ENCODE peak calls at places on chromosome 14, in ten cellular contexts. N, Y, J, A, T, X, Z, S, U and D are unnamed samples. For H3K4me1, the result is how much of the 10 kb centered on the place peaks cover.

GRCh38 chr14:104878582-104878981 is 13.5 kb downstream of the CEP170B start:
- DNase-seq in N (no peak), Y (no peak), J (peak), A (no peak), T (peak), X (peak), Z (no peak), S (no peak), U (no peak), D (peak)

GRCh38 chr14:31414190-31414833 is 6.0 kb downstream of the HEATR5A start:
- DNase-seq in N (no peak), Y (no peak), J (no peak), A (no peak), T (no peak), X (no peak), Z (no peak), S (no peak), U (no peak), D (no peak)

GRCh38 chr14:54310151-54310851 is 86.5 kb upstream of the CDKN3 start:
- DNase-seq in N (no peak), Y (no peak), J (no peak), A (no peak), T (no peak), X (no peak), Z (no peak), S (no peak), U (no peak), D (no peak)

GRCh38 chr14:30020271-30020670 is 92.6 kb upstream of the PRKD1 start:
- DNase-seq in N (no peak), Y (no peak), J (no peak), A (no peak), T (no peak), X (no peak), Z (no peak), S (no peak), U (no peak), D (no peak)

GRCh38 chr14:68792022-68792829 is 641 bp downstream of the ZFP36L1 start:
- DNase-seq in N (no peak), Y (peak), J (peak), A (no peak), T (no peak), X (no peak), Z (no peak), S (no peak), U (peak), D (peak)

GRCh38 chr14:32480337-32480736 is 151.2 kb downstream of the AKAP6 start:
- DNase-seq in N (no peak), Y (no peak), J (no peak), A (no peak), T (no peak), X (no peak), Z (no peak), S (no peak), U (no peak), D (no peak)

GRCh38 chr14:35343709-35344474 is 51.7 kb downstream of the PSMA6 start:
- DNase-seq in N (peak), Y (no peak), J (no peak), A (no peak), T (no peak), X (no peak), Z (no peak), S (no peak), U (no peak), D (peak)

GRCh38 chr14:75821828-75822521 is 159.8 kb downstream of the TGFB3 start:
- DNase-seq in N (no peak), Y (no peak), J (no peak), A (no peak), T (no peak), X (no peak), Z (no peak), S (peak), U (no peak), D (no peak)

GRCh38 chr14:69547701-69548348 is 26.8 kb downstream of the CCDC177 start:
- DNase-seq in N (peak), Y (no peak), J (no peak), A (no peak), T (no peak), X (no peak), Z (peak), S (no peak), U (no peak), D (no peak)

GRCh38 chr14:72590577-72590976 is 303.3 kb downstream of the DPF3 start:
- DNase-seq in N (no peak), Y (no peak), J (no peak), A (no peak), T (no peak), X (no peak), Z (no peak), S (no peak), U (no peak), D (no peak)

GRCh38 chr14:50067723-50068495 is 48.5 kb downstream of the VCPKMT start:
- DNase-seq in N (no peak), Y (peak), J (peak), A (peak), T (no peak), X (no peak), Z (no peak), S (peak), U (no peak), D (no peak)

GRCh38 chr14:22770481-22771187 is 4.1 kb downstream of the OXA1L start:
- DNase-seq in N (no peak), Y (no peak), J (no peak), A (no peak), T (no peak), X (no peak), Z (no peak), S (no peak), U (no peak), D (no peak)

GRCh38 chr14:49464885-49465284 is 121.3 kb downstream of the RPS29 start:
- DNase-seq in N (peak), Y (no peak), J (no peak), A (peak), T (no peak), X (no peak), Z (peak), S (peak), U (no peak), D (no peak)

GRCh38 chr14:102776761-102777710 is at the start of gene TRAF3:
- DNase-seq in N (peak), Y (peak), J (peak), A (peak), T (peak), X (peak), Z (peak), S (no peak), U (peak), D (peak)

GRCh38 chr14:106436310-106436905 is 910.0 kb downstream of the TMEM121 start:
- DNase-seq in N (no peak), Y (peak), J (peak), A (peak), T (no peak), X (peak), Z (no peak), S (no peak), U (peak), D (no peak)

GRCh38 chr14:72611956-72612500 is 281.9 kb downstream of the DPF3 start:
- DNase-seq in N (peak), Y (no peak), J (no peak), A (no peak), T (no peak), X (no peak), Z (no peak), S (no peak), U (no peak), D (no peak)

GRCh38 chr14:101118746-101119610 is 215.5 kb upstream of the RTL1 start:
- DNase-seq in N (no peak), Y (peak), J (peak), A (no peak), T (peak), X (peak), Z (peak), S (no peak), U (peak), D (no peak)

GRCh38 chr14:63512861-63513260 is 30.3 kb downstream of the PPP2R5E start:
- DNase-seq in N (no peak), Y (no peak), J (no peak), A (no peak), T (no peak), X (no peak), Z (no peak), S (no peak), U (no peak), D (no peak)

GRCh38 chr14:89276424-89276975 is 140.5 kb downstream of the FOXN3 start:
- DNase-seq in N (no peak), Y (no peak), J (no peak), A (no peak), T (no peak), X (no peak), Z (no peak), S (no peak), U (no peak), D (no peak)

GRCh38 chr14:33848706-33849454 is 102.0 kb downstream of the EGLN3 start:
- DNase-seq in N (peak), Y (peak), J (no peak), A (peak), T (peak), X (peak), Z (peak), S (peak), U (peak), D (peak)

GRCh38 chr14:55581011-55581806 is 1.2 kb downstream of the KTN1 start:
- DNase-seq in N (peak), Y (peak), J (peak), A (peak), T (peak), X (peak), Z (peak), S (no peak), U (peak), D (peak)

GRCh38 chr14:68979722-68980552 is 835 bp upstream of the ACTN1 start:
- DNase-seq in N (peak), Y (peak), J (peak), A (peak), T (peak), X (peak), Z (no peak), S (no peak), U (no peak), D (peak)

GRCh38 chr14:71190691-71191090 is 283.4 kb downstream of the PCNX1 start:
- DNase-seq in N (no peak), Y (no peak), J (no peak), A (no peak), T (no peak), X (no peak), Z (no peak), S (no peak), U (no peak), D (no peak)

GRCh38 chr14:24379907-24380746 is 12.1 kb downstream of the NFATC4 start:
- DNase-seq in N (no peak), Y (no peak), J (no peak), A (no peak), T (no peak), X (no peak), Z (no peak), S (no peak), U (no peak), D (no peak)

GRCh38 chr14:88346048-88346639 is 23.1 kb upstream of the KCNK10 start:
- DNase-seq in N (no peak), Y (no peak), J (no peak), A (no peak), T (no peak), X (no peak), Z (no peak), S (no peak), U (no peak), D (no peak)

GRCh38 chr14:59251811-59252771 is 63.6 kb downstream of the DAAM1 start:
- DNase-seq in N (no peak), Y (no peak), J (no peak), A (no peak), T (no peak), X (no peak), Z (no peak), S (no peak), U (no peak), D (no peak)

GRCh38 chr14:39268393-39268792 is 34.7 kb downstream of the MIA2 start:
- DNase-seq in N (no peak), Y (no peak), J (no peak), A (no peak), T (no peak), X (no peak), Z (no peak), S (no peak), U (no peak), D (no peak)

GRCh38 chr14:59358105-59358504 is 107.1 kb downstream of the GPR135 start:
- DNase-seq in N (peak), Y (no peak), J (no peak), A (peak), T (peak), X (peak), Z (peak), S (peak), U (peak), D (no peak)

GRCh38 chr14:87148655-87149054 is 844.3 kb downstream of the GALC start:
- DNase-seq in N (no peak), Y (no peak), J (no peak), A (no peak), T (no peak), X (no peak), Z (no peak), S (no peak), U (no peak), D (no peak)

GRCh38 chr14:105060751-105061427 is 4.3 kb downstream of the GPR132 start:
- DNase-seq in N (peak), Y (no peak), J (peak), A (no peak), T (peak), X (no peak), Z (peak), S (no peak), U (no peak), D (peak)

GRCh38 chr14:65255029-65255545 is 152.8 kb upstream of the MAX start:
- DNase-seq in N (no peak), Y (no peak), J (no peak), A (peak), T (no peak), X (no peak), Z (peak), S (peak), U (no peak), D (no peak)

GRCh38 chr14:100979780-100980179 is 76.3 kb upstream of the RTL1 start:
- DNase-seq in N (no peak), Y (no peak), J (no peak), A (no peak), T (no peak), X (no peak), Z (no peak), S (no peak), U (no peak), D (no peak)

GRCh38 chr14:35261774-35262173 is 30.4 kb upstream of the PSMA6 start:
- DNase-seq in N (no peak), Y (no peak), J (no peak), A (no peak), T (no peak), X (no peak), Z (no peak), S (no peak), U (no peak), D (no peak)

GRCh38 chr14:87131879-87132278 is 861.1 kb downstream of the GALC start:
- DNase-seq in N (no peak), Y (no peak), J (no peak), A (no peak), T (no peak), X (no peak), Z (no peak), S (no peak), U (no peak), D (no peak)

GRCh38 chr14:68718033-68718725 is 74.7 kb downstream of the ZFP36L1 start:
- DNase-seq in N (no peak), Y (no peak), J (no peak), A (peak), T (no peak), X (no peak), Z (no peak), S (peak), U (no peak), D (no peak)

GRCh38 chr14:97408937-97409860 is 612.0 kb downstream of the VRK1 start:
- DNase-seq in N (no peak), Y (no peak), J (no peak), A (no peak), T (no peak), X (no peak), Z (no peak), S (no peak), U (no peak), D (no peak)

GRCh38 chr14:28612414-28612813 is 154.2 kb upstream of the FOXG1 start:
- DNase-seq in N (no peak), Y (no peak), J (no peak), A (no peak), T (no peak), X (no peak), Z (no peak), S (no peak), U (no peak), D (no peak)

GRCh38 chr14:88683119-88683518 is 109.6 kb downstream of the EML5 start:
- DNase-seq in N (no peak), Y (no peak), J (no peak), A (no peak), T (no peak), X (no peak), Z (peak), S (no peak), U (no peak), D (no peak)

GRCh38 chr14:68391292-68392014 is 401.4 kb downstream of the ZFP36L1 start:
- DNase-seq in N (no peak), Y (no peak), J (no peak), A (no peak), T (no peak), X (no peak), Z (no peak), S (no peak), U (no peak), D (peak)

GRCh38 chr14:22391908-22392307 is 197.1 kb downstream of the DAD1 start:
- DNase-seq in N (peak), Y (peak), J (peak), A (peak), T (no peak), X (no peak), Z (peak), S (peak), U (peak), D (no peak)

GRCh38 chr14:103801459-103801858 is 45.9 kb downstream of the PPP1R13B start:
- DNase-seq in N (no peak), Y (no peak), J (no peak), A (no peak), T (no peak), X (no peak), Z (no peak), S (no peak), U (peak), D (no peak)
- H3K27ac ChIP-seq in N (no peak), Y (no peak), J (no peak), A (no peak), T (no peak), X (no peak), Z (no peak), S (no peak), U (peak), D (no peak)

GRCh38 chr14:77039285-77040058 is 11.0 kb upstream of the IRF2BPL start:
- DNase-seq in N (no peak), Y (no peak), J (no peak), A (no peak), T (no peak), X (no peak), Z (no peak), S (no peak), U (no peak), D (no peak)

GRCh38 chr14:77040059-77040308 is 11.5 kb upstream of the IRF2BPL start:
- DNase-seq in N (no peak), Y (no peak), J (no peak), A (no peak), T (no peak), X (no peak), Z (peak), S (no peak), U (no peak), D (no peak)

GRCh38 chr14:77040995-77041744 is 12.7 kb upstream of the IRF2BPL start:
- DNase-seq in N (no peak), Y (peak), J (no peak), A (no peak), T (no peak), X (no peak), Z (no peak), S (no peak), U (no peak), D (peak)

GRCh38 chr14:77041837-77042557 is 13.5 kb upstream of the IRF2BPL start:
- DNase-seq in N (no peak), Y (peak), J (no peak), A (no peak), T (peak), X (no peak), Z (no peak), S (no peak), U (peak), D (peak)

GRCh38 chr14:77040309-77040994 is 11.9 kb upstream of the IRF2BPL start:
- DNase-seq in N (peak), Y (peak), J (peak), A (peak), T (peak), X (peak), Z (peak), S (peak), U (peak), D (peak)
- H3K4me1 ChIP-seq in N (under half), Y (half or more), J (half or more), A (half or more), T (half or more), X (half or more), Z (half or more), S (half or more), U (under half), D (under half)

DNA sequence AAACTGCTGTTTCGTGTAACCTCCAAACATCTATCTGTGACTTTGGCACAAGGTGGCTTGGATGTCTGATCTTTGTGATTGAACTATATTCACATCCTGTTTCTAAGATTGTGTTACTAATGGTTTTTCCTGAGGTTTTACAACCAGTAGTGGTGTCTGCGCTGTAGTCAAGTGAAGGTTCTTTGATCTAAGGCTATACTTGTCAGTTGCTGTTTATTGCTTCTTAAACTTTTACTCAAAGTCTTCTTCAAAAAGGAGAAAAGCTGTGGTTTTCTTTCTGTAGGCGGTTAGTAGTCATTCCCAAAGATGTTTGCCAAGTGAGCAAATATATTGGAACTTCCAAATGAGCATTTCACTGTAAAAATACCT is 12.3 kb upstream of the CALM1 start:
- DNase-seq in N (no peak), Y (no peak), J (no peak), A (no peak), T (no peak), X (no peak), Z (no peak), S (no peak), U (no peak), D (no peak)
- H3K27ac ChIP-seq in N (no peak), Y (peak), J (peak), A (no peak), T (peak), X (peak), Z (no peak), S (no peak), U (peak), D (peak)

GRCh38 chr14:91143862-91144261 is 30.0 kb downstream of the DGLUCY start:
- DNase-seq in N (no peak), Y (peak), J (peak), A (no peak), T (no peak), X (no peak), Z (no peak), S (no peak), U (peak), D (peak)

GRCh38 chr14:91138511-91139359 is 24.9 kb downstream of the DGLUCY start:
- DNase-seq in N (peak), Y (peak), J (peak), A (peak), T (no peak), X (no peak), Z (no peak), S (no peak), U (no peak), D (no peak)

GRCh38 chr14:91139776-91140175 is 25.9 kb downstream of the DGLUCY start:
- DNase-seq in N (no peak), Y (no peak), J (no peak), A (no peak), T (no peak), X (no peak), Z (no peak), S (no peak), U (no peak), D (no peak)

GRCh38 chr14:91142214-91142668 is 28.4 kb downstream of the DGLUCY start:
- DNase-seq in N (no peak), Y (no peak), J (peak), A (no peak), T (no peak), X (no peak), Z (no peak), S (no peak), U (no peak), D (no peak)

DNA sequence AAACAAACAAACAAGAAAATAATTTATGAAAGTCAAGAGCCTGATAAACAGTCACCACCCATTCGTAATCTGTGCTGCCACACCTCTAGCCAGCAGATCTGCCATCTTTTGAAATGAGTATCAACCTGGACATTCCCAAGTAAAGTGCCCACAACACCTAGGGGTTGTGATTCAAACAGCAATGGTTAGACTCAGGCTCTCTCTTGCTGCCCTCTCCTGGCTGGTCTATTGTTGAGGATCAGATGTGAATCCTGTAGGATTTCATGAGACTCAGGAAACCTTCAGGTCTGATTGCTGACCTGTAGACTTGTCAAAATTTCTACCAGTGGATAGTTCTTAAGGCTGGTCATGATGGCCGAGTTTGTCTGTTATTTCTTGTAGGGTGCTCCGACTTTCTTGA is 26.8 kb downstream of the DGLUCY start:
- DNase-seq in N (peak), Y (no peak), J (no peak), A (peak), T (no peak), X (no peak), Z (peak), S (peak), U (no peak), D (no peak)
- H3K4me1 ChIP-seq in N (under half), Y (under half), J (under half), A (under half), T (under half), X (under half), Z (under half), S (under half), U (under half), D (under half)

GRCh38 chr14:95143813-95144620 is 13.3 kb downstream of the DICER1 start:
- DNase-seq in N (no peak), Y (no peak), J (no peak), A (no peak), T (no peak), X (no peak), Z (no peak), S (no peak), U (no peak), D (no peak)

GRCh38 chr14:95146079-95146771 is 11.1 kb downstream of the DICER1 start:
- DNase-seq in N (no peak), Y (peak), J (peak), A (no peak), T (no peak), X (no peak), Z (no peak), S (no peak), U (no peak), D (peak)

GRCh38 chr14:95142208-95142607 is 15.1 kb downstream of the DICER1 start:
- DNase-seq in N (no peak), Y (no peak), J (no peak), A (no peak), T (no peak), X (no peak), Z (no peak), S (no peak), U (no peak), D (no peak)

GRCh38 chr14:95147597-95147996 is 9.7 kb downstream of the DICER1 start:
- DNase-seq in N (no peak), Y (no peak), J (no peak), A (no peak), T (no peak), X (no peak), Z (no peak), S (no peak), U (no peak), D (no peak)

GRCh38 chr14:95144849-95145248 is 12.5 kb downstream of the DICER1 start:
- DNase-seq in N (no peak), Y (no peak), J (no peak), A (no peak), T (no peak), X (no peak), Z (no peak), S (no peak), U (no peak), D (no peak)
- H3K27ac ChIP-seq in N (no peak), Y (no peak), J (no peak), A (no peak), T (no peak), X (no peak), Z (no peak), S (no peak), U (no peak), D (no peak)